ENCODE peak calls at places on chromosomes 12 and 14, in five cellular contexts. E is hepatocyte, X is uterus, D is HFF-Myc, R is colonic mucosa. M is an unnamed sample.

GRCh38 chr12:89185889-89186288 is 166.4 kb downstream of the DUSP6 start:
- DNase-seq in D (no peak), E (no peak), X (no peak), R (no peak), M (no peak)

GRCh38 chr12:46788247-46788887 is 37.4 kb downstream of the SLC38A4 start:
- DNase-seq in D (no peak), R (no peak), E (no peak), X (no peak), M (no peak)

GRCh38 chr14:82889701-82890100 is 1356.0 kb upstream of the SEL1L start:
- DNase-seq in E (no peak), D (no peak), X (no peak), R (no peak), M (no peak)

GRCh38 chr12:12836571-12836970 is 23.4 kb downstream of the DDX47 start:
- DNase-seq in R (no peak), E (no peak), D (no peak), X (no peak), M (no peak)

GRCh38 chr12:64670039-64670438 is 59.7 kb downstream of the RASSF3 start:
- DNase-seq in X (no peak), D (no peak), E (no peak), R (no peak), M (no peak)

GRCh38 chr14:62443796-62444195 is 601.5 kb downstream of the KCNH5 start:
- DNase-seq in R (no peak), D (no peak), X (no peak), E (no peak), M (no peak)

GRCh38 chr12:95605087-95605486 is 53.8 kb upstream of the USP44 start:
- DNase-seq in E (no peak), X (no peak), D (no peak), R (no peak), M (no peak)

GRCh38 chr12:117105902-117106301 is 6.7 kb upstream of the TESC start:
- DNase-seq in D (no peak), E (no peak), R (peak; percentile 53), X (no peak), M (no peak)

GRCh38 chr12:131943389-131943788 is 6.4 kb upstream of the EP400 start:
- DNase-seq in X (no peak), R (no peak), E (no peak), D (no peak), M (no peak)

DNA sequence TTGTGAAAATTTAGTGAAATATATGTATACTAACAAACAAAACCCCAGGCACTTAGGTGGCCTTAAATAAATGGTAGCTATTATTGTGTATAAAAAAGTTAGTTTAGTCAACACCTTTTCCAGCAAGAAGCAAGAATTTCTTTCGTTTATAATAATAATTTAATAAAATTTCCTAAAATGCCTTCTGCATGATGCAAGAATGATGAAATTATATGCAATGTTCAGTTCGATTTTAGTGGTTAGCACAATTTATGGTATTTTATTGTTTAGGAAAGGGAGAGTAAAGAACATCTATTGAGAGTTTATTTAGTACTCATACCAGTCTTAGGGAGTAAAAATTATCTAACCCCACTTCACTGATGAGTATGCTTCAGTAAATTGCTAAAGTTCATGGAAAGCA is 290.8 kb downstream of the APAF1 start:
- DNase-seq in X (no peak), D (no peak), E (no peak), R (no peak), M (no peak)
- TF ChIP-seq CTCF in X (no peak), D (no peak), E (no peak), R (no peak), M (no peak)

DNA sequence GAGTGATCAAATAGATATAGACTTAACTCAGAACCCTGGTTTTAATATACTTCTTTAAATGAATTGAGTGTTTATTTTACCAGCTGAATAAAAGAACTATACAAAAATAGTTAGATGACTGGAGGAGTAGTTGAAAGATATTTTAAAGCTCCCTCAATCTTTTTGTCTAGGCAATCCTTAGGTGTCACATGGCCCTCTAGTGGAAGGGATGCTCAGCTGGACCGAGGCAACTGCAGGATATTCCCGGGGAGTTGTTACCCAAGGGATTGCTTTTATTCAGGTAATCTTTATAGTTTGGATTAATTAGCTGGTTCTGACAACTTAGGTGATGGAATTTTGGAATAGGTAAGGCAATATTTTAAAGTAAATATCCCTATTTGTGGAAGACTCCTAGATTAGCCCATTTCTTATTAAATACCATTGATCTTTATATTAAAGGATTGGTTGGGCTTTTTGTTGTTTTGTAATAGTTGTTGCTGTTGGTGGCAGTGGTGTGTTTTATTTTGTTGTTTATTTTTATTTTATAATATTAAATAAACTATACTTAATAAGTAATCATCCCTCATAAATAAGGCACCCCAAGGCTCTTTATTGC is 57.1 kb downstream of the ZDHHC17 start:
- DNase-seq in R (peak; percentile 28), D (peak; percentile 21), E (peak; percentile 50), X (peak; percentile 36), M (peak; percentile 24)
- TF ChIP-seq CTCF in R (peak; percentile 49), D (peak; percentile 76), E (peak; percentile 59), X (peak; percentile 47), M (peak; percentile 50)

DNA sequence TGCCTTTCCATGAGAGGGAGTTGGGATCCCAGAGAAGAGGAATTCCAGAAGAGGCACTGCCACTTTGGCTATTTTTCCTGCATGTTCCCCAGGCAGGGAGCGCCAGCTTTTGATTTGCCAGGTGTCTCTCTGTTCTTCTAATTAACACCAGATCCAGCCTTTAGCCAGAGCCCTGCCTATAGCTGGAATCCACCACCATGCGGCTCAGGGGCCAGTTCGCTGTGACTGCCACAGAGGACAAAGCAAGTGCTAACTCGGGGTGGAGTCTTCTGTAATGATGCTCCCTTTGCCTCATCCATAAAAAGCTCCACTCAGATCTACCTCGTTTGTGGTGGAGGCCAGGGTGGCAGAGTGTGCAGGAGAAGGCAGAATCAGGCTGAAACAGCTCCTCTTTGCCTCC is 17.9 kb upstream of the CTDSP2 start:
- DNase-seq in D (no peak), E (no peak), R (peak; percentile 25), X (peak; percentile 49), M (no peak)
- TF ChIP-seq CTCF in D (peak; percentile 10), E (no peak), R (no peak), X (no peak), M (no peak)

DNA sequence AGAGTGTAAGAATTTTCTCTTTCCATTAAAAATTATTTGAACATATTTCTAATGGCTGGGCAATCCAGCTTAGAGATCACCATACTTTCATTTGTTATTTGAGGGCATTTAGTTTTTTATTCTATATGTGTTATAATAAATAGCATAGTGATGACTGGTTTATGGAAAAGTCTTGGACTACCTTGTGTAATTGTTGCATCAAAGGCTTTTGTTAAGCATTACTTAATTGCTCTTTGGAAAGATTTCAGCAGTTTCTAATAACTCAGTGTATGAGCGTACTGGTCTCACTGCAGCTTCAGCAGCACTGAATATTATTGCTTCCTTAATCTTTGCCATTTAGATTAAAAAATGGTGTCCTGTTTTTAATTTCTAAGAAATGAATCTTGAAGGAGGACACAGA is 22.8 kb downstream of the TMEM19 start:
- DNase-seq in E (no peak), R (no peak), X (no peak), D (no peak), M (no peak)
- TF ChIP-seq CTCF in E (no peak), R (no peak), X (no peak), D (no peak), M (no peak)

DNA sequence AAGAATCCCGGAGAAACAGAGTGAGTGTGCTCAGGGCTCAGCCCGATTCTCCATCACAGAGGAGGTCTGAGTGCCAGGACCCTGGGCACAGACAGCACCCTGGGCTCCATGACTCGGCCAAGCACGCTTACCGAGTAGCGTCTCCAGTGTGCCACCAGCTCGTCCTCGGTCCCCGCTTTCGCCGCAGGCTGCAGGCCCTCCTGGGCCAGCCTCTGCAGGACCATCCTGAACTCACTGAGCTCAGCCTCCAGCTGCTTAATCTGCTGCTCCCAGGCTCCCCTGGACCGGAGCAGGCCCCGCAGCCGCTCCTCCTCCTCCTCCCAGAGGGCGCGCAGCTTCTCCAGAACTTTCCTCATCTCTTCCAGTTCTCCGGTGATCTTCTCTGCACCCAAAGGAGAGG is 61.2 kb downstream of the SYNE3 start:
- DNase-seq in R (no peak), D (no peak), E (no peak), X (no peak), M (no peak)
- TF ChIP-seq CTCF in R (no peak), D (no peak), E (no peak), X (no peak), M (no peak)

GRCh38 chr14:102498005-102498677 is 11.4 kb downstream of the ANKRD9 start:
- DNase-seq in E (peak; percentile 5), X (no peak), R (no peak), D (no peak), M (peak; percentile 62)
- TF ChIP-seq CTCF in E (peak; percentile 9), X (no peak), R (peak; percentile 26), D (peak; percentile 27), M (peak; percentile 37)

GRCh38 chr12:2692156-2692555 is 102.6 kb upstream of the FKBP4 start:
- DNase-seq in R (no peak), X (no peak), E (no peak), D (no peak), M (no peak)

GRCh38 chr12:2691001-2691339 is 103.8 kb upstream of the FKBP4 start:
- DNase-seq in D (no peak), X (no peak), R (peak; percentile 45), E (peak; percentile 57), M (peak; percentile 73)

GRCh38 chr12:2689879-2690278 is 104.9 kb upstream of the FKBP4 start:
- DNase-seq in R (no peak), E (no peak), X (no peak), D (no peak), M (no peak)

GRCh38 chr12:2690348-2691000 is 104.3 kb upstream of the FKBP4 start:
- DNase-seq in X (no peak), D (no peak), R (no peak), E (no peak), M (no peak)

DNA sequence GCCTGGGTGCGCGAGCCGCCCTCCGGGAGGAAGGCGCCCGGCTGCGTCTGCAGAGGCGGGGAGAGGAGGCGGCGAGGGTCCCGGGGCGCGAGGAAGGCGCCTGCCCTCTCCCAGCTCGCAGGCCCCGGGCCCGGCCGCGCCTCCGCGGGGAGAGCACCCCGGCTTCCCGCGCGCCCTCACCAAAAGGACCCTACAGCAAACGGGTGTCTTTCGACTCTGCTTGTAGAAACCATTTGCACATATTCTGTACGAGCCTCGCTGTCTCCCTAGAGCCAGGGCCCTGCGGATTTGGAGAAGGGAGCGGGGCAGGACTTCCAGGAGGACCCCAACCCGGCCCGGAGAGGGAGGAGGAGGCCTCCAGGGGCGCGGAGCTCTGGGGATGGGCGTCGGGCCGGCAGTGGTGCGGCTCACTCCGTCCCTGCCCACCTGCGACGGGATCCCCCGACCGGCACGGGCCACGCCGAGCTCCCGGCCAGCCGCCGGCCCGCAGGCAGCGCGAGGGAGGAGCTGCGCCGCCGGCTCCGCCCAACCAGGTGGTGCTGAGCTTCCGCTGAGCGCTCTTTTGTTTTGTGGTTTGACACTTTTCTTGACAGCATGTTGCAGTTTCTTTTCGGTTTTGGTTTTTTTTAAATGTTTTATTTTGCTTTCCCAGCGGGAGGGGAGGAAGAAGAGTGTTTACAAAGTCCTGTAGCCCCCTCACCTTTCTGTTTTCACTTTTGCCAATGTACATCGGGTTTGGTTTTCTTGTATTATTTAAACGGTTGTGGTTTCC is 103.2 kb upstream of the FKBP4 start:
- DNase-seq in X (no peak), D (no peak), R (peak; percentile 36), E (peak; percentile 44), M (peak; percentile 61)
- TF ChIP-seq CTCF in X (no peak), D (no peak), R (no peak), E (no peak), M (no peak)

M was measured in glutamatergic neuron.